ENCODE peak calls at places on chromosomes 4 and X, in ten cellular contexts. W is epithelial cell of esophagus, U is mesenchymal stem cell, J is thyroid gland, Y is transverse colon, T is fibroblast of lung, M is fibroblast of pulmonary artery, P is adipocyte, X is BJ, V is cardiac muscle cell. L is an unnamed sample.

GRCh38 chr4:55008166-55009056 is 117.0 kb downstream of the KDR start:
- DNase-seq in W (peak), U (peak), J (no peak), Y (no peak), T (no peak), M (peak), P (no peak), X (no peak), V (peak), L (no peak)

GRCh38 chr4:44760142-44760898 is 34.0 kb upstream of the GNPDA2 start:
- DNase-seq in W (peak), U (peak), J (no peak), Y (no peak), T (peak), M (peak), P (peak), X (no peak), V (peak), L (no peak)

GRCh38 chr4:61442936-61443335 is 242.8 kb downstream of the ADGRL3 start:
- DNase-seq in W (no peak), U (peak), J (no peak), Y (no peak), T (no peak), M (peak), P (peak), X (no peak), V (no peak), L (no peak)

GRCh38 chrX:118498755-118499154 is 3.1 kb downstream of the DOCK11 start:
- DNase-seq in W (no peak), U (no peak), J (no peak), Y (no peak), T (no peak), M (no peak), P (no peak), X (no peak), V (no peak), L (no peak)

GRCh38 chrX:120000490-120001246 is 57.1 kb upstream of the NKAP start:
- DNase-seq in W (peak), U (no peak), J (no peak), Y (no peak), T (peak), M (no peak), P (no peak), X (no peak), V (peak), L (no peak)

GRCh38 chr4:183177001-183177400 is 77.9 kb downstream of the WWC2 start:
- DNase-seq in W (peak), U (no peak), J (no peak), Y (no peak), T (peak), M (no peak), P (no peak), X (no peak), V (no peak), L (no peak)

GRCh38 chr4:54423066-54423465 is 194.0 kb downstream of the PDGFRA start:
- DNase-seq in W (peak), U (no peak), J (no peak), Y (no peak), T (peak), M (no peak), P (peak), X (peak), V (no peak), L (no peak)

GRCh38 chr4:78644744-78645330 is 93.3 kb downstream of the ANXA3 start:
- DNase-seq in W (peak), U (peak), J (peak), Y (peak), T (peak), M (peak), P (peak), X (no peak), V (peak), L (peak)

GRCh38 chr4:66633472-66633871 is 911.8 kb downstream of the CENPC start:
- DNase-seq in W (peak), U (no peak), J (no peak), Y (no peak), T (no peak), M (peak), P (no peak), X (no peak), V (no peak), L (no peak)

GRCh38 chrX:10549280-10549679 is 71.1 kb downstream of the MID1 start:
- DNase-seq in W (peak), U (no peak), J (no peak), Y (peak), T (peak), M (no peak), P (no peak), X (no peak), V (no peak), L (no peak)

GRCh38 chr4:10023806-10024205 is 2.5 kb upstream of the SLC2A9 start:
- DNase-seq in W (peak), U (no peak), J (no peak), Y (no peak), T (no peak), M (peak), P (no peak), X (no peak), V (no peak), L (no peak)

GRCh38 chrX:123077671-123078070 is 106.4 kb upstream of the GRIA3 start:
- DNase-seq in W (no peak), U (no peak), J (no peak), Y (no peak), T (peak), M (no peak), P (peak), X (no peak), V (no peak), L (no peak)

GRCh38 chr4:6620296-6620695 is 20.2 kb upstream of the MRFAP1 start:
- DNase-seq in W (no peak), U (no peak), J (no peak), Y (no peak), T (no peak), M (no peak), P (no peak), X (no peak), V (no peak), L (no peak)

GRCh38 chr4:81453024-81453423 is 18.7 kb downstream of the RASGEF1B start:
- DNase-seq in W (no peak), U (no peak), J (no peak), Y (no peak), T (no peak), M (no peak), P (no peak), X (no peak), V (no peak), L (no peak)
- H3K4me3 ChIP-seq in W (no peak), U (no peak), J (no peak), Y (no peak), T (no peak), M (no peak), P (no peak), X (no peak), V (no peak), L (no peak)

GRCh38 chr4:101649790-101650450 is 140.6 kb upstream of the BANK1 start:
- DNase-seq in W (peak), U (no peak), J (peak), Y (no peak), T (peak), M (peak), P (peak), X (no peak), V (peak), L (no peak)
- H3K4me3 ChIP-seq in W (no peak), U (no peak), J (no peak), Y (no peak), T (no peak), M (no peak), P (peak), X (no peak), V (no peak), L (no peak)

GRCh38 chrX:97311066-97311778 is 427.5 kb downstream of the RPA4 start:
- DNase-seq in W (no peak), U (no peak), J (no peak), Y (no peak), T (no peak), M (no peak), P (no peak), X (no peak), V (no peak), L (no peak)
- H3K4me3 ChIP-seq in W (no peak), U (no peak), J (no peak), Y (no peak), T (no peak), M (no peak), P (no peak), X (no peak), V (no peak), L (no peak)

GRCh38 chr4:80035336-80035735 is 37.7 kb downstream of the ANTXR2 start:
- DNase-seq in W (no peak), U (no peak), J (no peak), Y (peak), T (no peak), M (no peak), P (no peak), X (no peak), V (peak), L (no peak)
- H3K4me3 ChIP-seq in W (no peak), U (no peak), J (no peak), Y (no peak), T (no peak), M (no peak), P (no peak), X (no peak), V (no peak), L (no peak)

GRCh38 chrX:104618106-104618895 is 52.3 kb downstream of the IL1RAPL2 start:
- DNase-seq in W (peak), U (no peak), J (no peak), Y (no peak), T (no peak), M (no peak), P (no peak), X (no peak), V (no peak), L (no peak)
- H3K4me3 ChIP-seq in W (no peak), U (no peak), J (no peak), Y (no peak), T (no peak), M (no peak), P (no peak), X (no peak), V (no peak), L (no peak)

DNA sequence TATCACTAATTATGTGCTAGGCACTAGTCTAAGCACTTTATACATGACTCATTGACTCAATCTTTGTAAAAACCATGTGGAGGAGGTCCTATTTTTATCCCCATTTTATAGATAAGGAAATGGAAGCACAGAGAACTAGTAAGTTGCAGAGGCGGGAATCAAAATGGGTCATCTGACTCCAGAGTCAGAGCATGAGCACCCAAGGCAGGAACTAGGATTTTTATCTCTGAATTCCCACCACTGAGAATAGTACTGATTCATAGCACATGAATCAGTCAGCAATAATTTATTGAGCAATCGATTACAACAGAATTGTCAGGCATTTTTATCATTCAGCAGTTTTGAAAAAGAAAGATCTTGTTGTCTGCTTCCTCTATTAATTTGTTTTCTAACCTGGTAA is 19.3 kb downstream of the SCARB2 start:
- DNase-seq in W (peak), U (peak), J (no peak), Y (no peak), T (peak), M (peak), P (peak), X (peak), V (no peak), L (no peak)
- H3K4me3 ChIP-seq in W (no peak), U (no peak), J (no peak), Y (no peak), T (no peak), M (no peak), P (peak), X (no peak), V (no peak), L (no peak)

L was measured in uterus.